ENCODE peak calls at places on chromosomes 5 and 9, in six cellular contexts. T is IMR-90, C is mesendoderm, U is H9, Q is neuronal stem cell, J is H1. A is an unnamed sample.

GRCh38 chr9:93270976-93271375 is 87.0 kb downstream of the WNK2 start:
- DNase-seq in J (no peak), T (no peak), U (no peak), Q (no peak), C (no peak), A (no peak)

GRCh38 chr5:158976035-158976434 is 123.7 kb downstream of the EBF1 start:
- DNase-seq in T (peak), U (no peak), Q (no peak), J (no peak), C (no peak), A (peak)

GRCh38 chr9:137621131-137621757 is 2.4 kb downstream of the EHMT1 start:
- DNase-seq in C (no peak), Q (no peak), U (no peak), J (no peak), T (no peak), A (peak)

GRCh38 chr5:27396998-27397397 is 358.6 kb upstream of the CDH9 start:
- DNase-seq in J (no peak), C (no peak), U (no peak), Q (no peak), T (no peak), A (no peak)

GRCh38 chr9:21730899-21731298 is 71.5 kb upstream of the MTAP start:
- DNase-seq in J (no peak), T (no peak), C (no peak), U (no peak), Q (no peak), A (no peak)

GRCh38 chr5:543351-543750 is 19.1 kb upstream of the SLC9A3 start:
- DNase-seq in Q (no peak), U (no peak), T (no peak), J (no peak), C (no peak), A (no peak)

GRCh38 chr9:81318571-81318970 is 370.8 kb downstream of the TLE1 start:
- DNase-seq in J (no peak), C (no peak), Q (no peak), U (no peak), T (peak), A (peak)

GRCh38 chr9:115106001-115106400 is 12.0 kb downstream of the TNC start:
- DNase-seq in C (no peak), J (no peak), Q (no peak), U (no peak), T (peak), A (peak)

GRCh38 chr9:124248066-124248465 is 9.7 kb upstream of the NEK6 start:
- DNase-seq in Q (no peak), T (no peak), C (no peak), J (no peak), U (no peak), A (no peak)

GRCh38 chr5:154761062-154761740 is 6.0 kb downstream of the LARP1 start:
- DNase-seq in Q (no peak), J (no peak), C (no peak), T (no peak), U (no peak), A (no peak)

GRCh38 chr5:2997179-2997578 is 245.7 kb upstream of the IRX2 start:
- DNase-seq in Q (no peak), J (no peak), T (no peak), C (no peak), U (no peak), A (no peak)

GRCh38 chr9:130425741-130426466 is 18.9 kb upstream of the ASS1 start:
- DNase-seq in Q (no peak), U (peak), J (no peak), T (no peak), C (no peak), A (no peak)

GRCh38 chr5:93596676-93597441 is 13.8 kb downstream of the NR2F1 start:
- DNase-seq in C (peak), Q (no peak), U (peak), T (no peak), J (no peak), A (peak)

GRCh38 chr9:134179918-134180785 is 15.8 kb upstream of the RNU6ATAC start:
- DNase-seq in J (no peak), U (no peak), Q (no peak), C (no peak), T (no peak), A (no peak)

GRCh38 chr9:136098844-136099243 is 3.8 kb upstream of the NACC2 start:
- DNase-seq in T (no peak), C (no peak), U (no peak), J (no peak), Q (no peak), A (no peak)

GRCh38 chr9:37840560-37841194 is 40.1 kb downstream of the DCAF10 start:
- DNase-seq in Q (no peak), U (no peak), J (no peak), C (no peak), T (peak), A (peak)

GRCh38 chr5:132797651-132798050 is 15.5 kb upstream of the SOWAHA start:
- DNase-seq in J (no peak), U (no peak), T (no peak), C (no peak), Q (no peak), A (no peak)

GRCh38 chr9:134879664-134880483 is 736 bp upstream of the FCN2 start:
- DNase-seq in J (no peak), C (no peak), T (no peak), Q (no peak), U (no peak), A (no peak)

GRCh38 chr5:138179277-138179857 is 455 bp downstream of the KIF20A start:
- DNase-seq in C (peak), T (no peak), U (peak), J (no peak), Q (peak), A (no peak)

GRCh38 chr5:15933481-15934207 is 245.9 kb downstream of the MARCHF11 start:
- DNase-seq in T (no peak), U (no peak), C (peak), J (no peak), Q (peak), A (no peak)

GRCh38 chr9:132412089-132412488 is 2.1 kb downstream of the CFAP77 start:
- DNase-seq in Q (no peak), T (no peak), J (no peak), U (peak), C (peak), A (peak)

GRCh38 chr9:21450733-21451394 is 10.6 kb downstream of the IFNA1 start:
- DNase-seq in T (peak), C (peak), U (no peak), J (no peak), Q (no peak), A (no peak)

GRCh38 chr9:121367651-121368510 is 2.2 kb downstream of the STOM start:
- DNase-seq in U (no peak), J (no peak), T (no peak), Q (no peak), C (peak), A (peak)

GRCh38 chr5:132073231-132074013 is at the start of gene CSF2:
- DNase-seq in J (no peak), U (no peak), C (no peak), T (peak), Q (no peak), A (peak)

GRCh38 chr5:42951169-42951846 is 88.8 kb downstream of the ANXA2R start:
- DNase-seq in T (peak), Q (no peak), U (no peak), J (no peak), C (no peak), A (no peak)

GRCh38 chr5:175638305-175638704 is 19.6 kb upstream of the HRH2 start:
- DNase-seq in J (no peak), C (peak), Q (no peak), U (no peak), T (no peak), A (no peak)
- H2BK15ac ChIP-seq in J (no peak), C (no peak), Q (no peak), U (no peak), T (no peak), A (no peak)

GRCh38 chr9:120078112-120078511 is 501.9 kb downstream of the CDK5RAP2 start:
- DNase-seq in T (no peak), Q (no peak), J (no peak), C (no peak), U (no peak), A (no peak)
- H2BK15ac ChIP-seq in T (no peak), Q (no peak), J (no peak), C (no peak), U (no peak), A (no peak)

GRCh38 chr5:117235814-117236213 is 661.2 kb upstream of the SEMA6A start:
- DNase-seq in C (no peak), U (no peak), T (no peak), J (no peak), Q (no peak), A (no peak)
- H2BK15ac ChIP-seq in C (no peak), U (no peak), T (no peak), J (no peak), Q (no peak), A (no peak)

GRCh38 chr5:146059349-146060220 is 45.8 kb downstream of the PLAC8L1 start:
- DNase-seq in T (no peak), C (no peak), Q (no peak), U (no peak), J (no peak), A (no peak)

GRCh38 chr5:146055432-146055831 is 49.9 kb downstream of the PLAC8L1 start:
- DNase-seq in U (no peak), C (no peak), T (no peak), J (no peak), Q (no peak), A (no peak)

GRCh38 chr5:146060221-146060585 is 45.2 kb downstream of the PLAC8L1 start:
- DNase-seq in Q (no peak), C (no peak), J (no peak), T (no peak), U (no peak), A (no peak)
- H2BK15ac ChIP-seq in Q (no peak), C (no peak), J (no peak), T (no peak), U (no peak), A (no peak)

DNA sequence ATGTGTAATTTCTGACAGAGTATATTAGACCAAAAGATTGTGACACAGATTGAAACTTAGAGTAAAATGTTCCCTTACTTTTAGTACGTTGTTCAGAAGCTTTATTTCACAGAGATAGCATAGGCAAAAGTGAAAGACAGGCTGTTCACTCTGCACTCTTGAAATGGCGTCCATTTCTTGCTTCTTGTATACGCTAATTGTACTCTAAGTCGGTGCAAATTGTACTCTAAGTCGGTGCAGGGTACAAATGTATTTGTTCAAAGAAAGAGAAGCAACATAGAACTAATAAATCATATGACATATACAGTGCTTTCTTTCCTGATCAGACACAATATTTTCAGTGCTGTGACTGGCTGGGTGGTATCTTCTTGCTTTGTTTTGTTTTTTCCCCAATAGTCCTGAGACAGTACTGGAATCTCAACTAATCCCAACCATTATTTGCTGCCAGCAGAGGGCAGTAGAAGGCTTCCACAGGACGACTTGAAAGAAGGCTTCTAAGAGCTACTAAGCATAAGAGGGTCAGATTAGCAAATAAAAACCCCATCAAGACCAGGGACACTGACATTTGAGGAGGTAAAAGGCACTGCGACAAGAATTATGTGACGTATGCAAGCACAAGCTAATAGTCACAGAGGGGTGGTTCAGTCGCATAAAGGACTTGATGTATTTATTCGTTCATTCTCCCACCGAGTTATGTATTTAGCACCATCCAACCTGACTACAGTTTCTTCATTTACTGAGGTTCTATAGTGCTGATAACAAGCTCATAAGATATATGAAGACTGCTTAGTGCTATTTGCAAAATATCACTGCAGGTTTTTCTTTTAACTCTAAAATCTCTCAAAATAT is 831.8 kb downstream of the TAF11L14 start:
- DNase-seq in C (peak), Q (peak), J (peak), T (peak), U (peak), A (peak)
- H2BK15ac ChIP-seq in C (no peak), Q (no peak), J (no peak), T (no peak), U (no peak), A (no peak)